ENCODE peak calls at places on chromosomes 6 and 20, in four cellular contexts. S is K562, H is GM12878, K is H1. Z is an unnamed sample.

GRCh38 chr20:34701405-34702085 is 2.6 kb upstream of the TP53INP2 start:
- DNase-seq in S (no peak), H (no peak), K (no peak), Z (no peak)

GRCh38 chr20:16864069-16864468 is 115.9 kb downstream of the OTOR start:
- DNase-seq in S (no peak), H (peak), K (no peak), Z (no peak)

GRCh38 chr6:132114201-132114860 is 163.2 kb upstream of the CCN2 start:
- DNase-seq in S (no peak), H (no peak), K (no peak), Z (no peak)

GRCh38 chr6:96917098-96917497 is 7.4 kb upstream of the KLHL32 start:
- DNase-seq in S (peak), H (no peak), K (no peak), Z (no peak)

GRCh38 chr6:155497273-155497672 is 41.6 kb upstream of the NOX3 start:
- DNase-seq in S (no peak), H (no peak), K (no peak), Z (no peak)

GRCh38 chr6:149446791-149447376 is 37.9 kb downstream of the ZC3H12D start:
- DNase-seq in S (no peak), H (no peak), K (no peak), Z (no peak)

GRCh38 chr20:50092436-50092835 is 20.5 kb downstream of the UBE2V1 start:
- DNase-seq in S (no peak), H (no peak), K (no peak), Z (no peak)

GRCh38 chr6:126055449-126055848 is 69.1 kb downstream of the TRMT11 start:
- DNase-seq in S (no peak), H (no peak), K (no peak), Z (no peak)

GRCh38 chr6:15974817-15975216 is 154.1 kb upstream of the MYLIP start:
- DNase-seq in S (no peak), H (no peak), K (no peak), Z (no peak)

GRCh38 chr6:23244300-23244699 is 674.9 kb downstream of the HDGFL1 start:
- DNase-seq in S (no peak), H (no peak), K (no peak), Z (no peak)

GRCh38 chr6:43740961-43741764 is 28.8 kb upstream of the VEGFA start:
- DNase-seq in S (no peak), H (no peak), K (no peak), Z (no peak)

GRCh38 chr6:4055420-4056041 is 23.4 kb downstream of the FAM217A start:
- DNase-seq in S (peak), H (no peak), K (no peak), Z (peak)

GRCh38 chr20:53872561-53873248 is 197.7 kb downstream of the BCAS1 start:
- DNase-seq in S (no peak), H (peak), K (no peak), Z (no peak)

GRCh38 chr20:49579874-49580817 is 12.2 kb upstream of the PTGIS start:
- DNase-seq in S (no peak), H (no peak), K (no peak), Z (no peak)

GRCh38 chr6:28161410-28162079 is 19.9 kb downstream of the ZKSCAN8 start:
- DNase-seq in S (peak), H (peak), K (peak), Z (no peak)

GRCh38 chr6:69416739-69417138 is 380.1 kb downstream of the LMBRD1 start:
- DNase-seq in S (no peak), H (no peak), K (no peak), Z (no peak)

GRCh38 chr6:14757014-14757413 is 488.9 kb upstream of the JARID2 start:
- DNase-seq in S (no peak), H (no peak), K (no peak), Z (no peak)

GRCh38 chr6:43759926-43760798 is 9.8 kb upstream of the VEGFA start:
- DNase-seq in S (no peak), H (no peak), K (no peak), Z (no peak)

GRCh38 chr6:44531447-44532015 is 144.0 kb downstream of the CDC5L start:
- DNase-seq in S (no peak), H (no peak), K (no peak), Z (no peak)

GRCh38 chr20:51700809-51701285 is 67.3 kb downstream of the ATP9A start:
- DNase-seq in S (peak), H (no peak), K (no peak), Z (peak)

GRCh38 chr6:147700436-147701209 is 192.1 kb downstream of the SAMD5 start:
- DNase-seq in S (no peak), H (no peak), K (no peak), Z (no peak)

GRCh38 chr6:14959324-14959885 is 286.5 kb upstream of the JARID2 start:
- DNase-seq in S (no peak), H (no peak), K (no peak), Z (no peak)

GRCh38 chr6:35496036-35496850 is 636 bp downstream of the TEAD3 start:
- DNase-seq in S (peak), H (no peak), K (no peak), Z (no peak)

GRCh38 chr20:17536944-17537444 is 5.8 kb upstream of the BFSP1 start:
- DNase-seq in S (peak), H (no peak), K (peak), Z (peak)

GRCh38 chr6:170057034-170057734 is 233.7 kb downstream of the DLL1 start:
- DNase-seq in S (no peak), H (no peak), K (peak), Z (no peak)

GRCh38 chr20:1802385-1803215 is 92.6 kb upstream of the SIRPA start:
- DNase-seq in S (peak), H (no peak), K (peak), Z (no peak)

GRCh38 chr20:1805161-1805581 is 90.0 kb upstream of the SIRPA start:
- DNase-seq in S (no peak), H (no peak), K (no peak), Z (no peak)

GRCh38 chr20:1804129-1804503 is 91.1 kb upstream of the SIRPA start:
- DNase-seq in S (no peak), H (no peak), K (no peak), Z (no peak)

GRCh38 chr20:1804554-1804956 is 90.7 kb upstream of the SIRPA start:
- DNase-seq in S (no peak), H (no peak), K (no peak), Z (no peak)

DNA sequence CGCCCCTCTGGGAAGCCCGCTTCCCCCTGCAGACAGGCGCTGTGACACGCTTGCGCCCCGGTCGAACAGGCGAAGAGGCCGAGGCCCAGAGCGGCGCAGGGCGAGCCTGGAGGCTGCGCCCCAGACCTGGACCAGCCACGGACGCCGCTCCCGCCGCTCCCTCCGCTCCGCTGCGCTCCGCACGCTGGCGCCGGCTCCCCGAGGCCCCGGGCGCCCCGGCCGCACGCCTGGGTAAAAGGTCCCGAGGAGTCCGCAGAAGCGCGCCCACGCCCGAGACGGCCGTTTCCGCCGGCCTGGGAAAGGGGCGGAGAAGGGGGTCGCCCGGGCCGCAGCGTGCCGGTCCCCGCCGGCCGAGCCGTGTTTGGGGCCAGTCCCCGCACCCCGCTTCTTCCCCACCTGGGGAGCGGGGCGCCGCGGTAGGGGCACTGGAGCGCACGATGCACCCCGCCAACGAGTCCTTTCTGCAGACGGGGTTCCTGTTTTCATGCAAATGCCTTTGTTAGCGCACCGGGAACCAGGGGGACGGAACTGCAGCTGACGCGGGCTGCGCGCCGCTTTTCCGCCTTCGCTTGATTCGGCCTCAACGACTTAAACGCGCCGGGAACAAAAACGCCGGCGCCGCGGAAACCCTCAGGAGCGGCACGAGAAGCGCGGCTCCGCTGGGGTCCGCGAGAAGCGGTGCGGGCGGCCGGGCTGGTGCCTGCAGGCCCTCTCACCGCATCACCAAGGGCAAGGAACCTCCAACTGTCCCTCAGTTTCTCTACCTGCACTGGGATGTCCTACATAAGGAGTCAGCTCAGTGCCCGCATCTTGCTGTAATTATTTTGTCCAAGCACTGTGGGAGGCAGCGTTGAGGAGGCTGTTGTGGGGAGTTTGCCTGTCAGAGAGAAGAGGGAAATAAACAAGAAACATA is 91.7 kb upstream of the SIRPA start:
- DNase-seq in S (no peak), H (no peak), K (peak), Z (no peak)
- TF ChIP-seq EGR1 in S (no peak), H (peak), K (no peak), Z (no peak)

GRCh38 chr6:17032595-17033591 is 69.0 kb upstream of the STMND1 start:
- DNase-seq in S (no peak), H (no peak), K (no peak), Z (no peak)
- TF ChIP-seq SIN3A in S (no peak), H (no peak), K (no peak), Z (no peak)

DNA sequence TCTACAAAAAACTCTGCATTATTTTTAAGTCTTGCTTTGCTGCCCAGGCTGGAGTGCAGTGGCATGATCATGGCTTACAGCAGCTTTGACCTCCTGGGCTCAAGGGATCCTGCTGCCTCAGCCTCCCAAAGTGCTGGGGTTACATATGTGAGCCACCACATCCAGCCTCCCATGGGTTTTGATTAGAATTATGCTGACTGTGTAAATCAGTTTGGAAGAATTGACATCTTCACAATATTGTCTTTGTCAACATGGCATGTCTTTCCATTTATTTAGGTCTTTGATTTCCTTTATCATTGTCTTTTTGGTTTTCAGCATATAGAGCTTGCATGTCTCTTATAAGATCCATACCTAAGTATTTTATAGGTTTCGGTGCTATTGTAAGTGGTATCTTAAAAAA is 13.2 kb upstream of the APCDD1L start:
- DNase-seq in S (no peak), H (no peak), K (no peak), Z (no peak)
- TF ChIP-seq EGR1 in S (no peak), H (no peak), K (no peak), Z (no peak)

DNA sequence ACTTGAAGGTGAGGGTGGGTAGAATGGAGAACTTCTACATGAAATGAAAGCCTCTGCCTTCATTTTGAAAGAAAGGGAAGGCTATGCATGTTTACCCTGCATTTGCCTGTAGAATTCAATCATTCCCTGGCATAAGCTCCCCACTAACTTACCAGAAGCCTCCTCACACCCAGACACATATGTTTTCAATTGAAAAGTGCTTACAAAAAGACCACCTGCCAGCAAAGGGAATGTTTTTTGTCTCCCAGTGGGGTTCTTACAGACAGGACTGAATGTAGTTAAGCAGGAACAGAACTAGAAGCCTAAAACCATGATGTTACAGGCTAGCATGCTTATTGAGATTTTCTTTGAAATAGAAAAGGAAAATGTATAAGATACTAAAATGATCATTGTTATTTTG is 392.1 kb upstream of the HSF2 start:
- DNase-seq in S (no peak), H (no peak), K (no peak), Z (no peak)
- TF ChIP-seq SIN3A in S (no peak), H (no peak), K (no peak), Z (no peak)

DNA sequence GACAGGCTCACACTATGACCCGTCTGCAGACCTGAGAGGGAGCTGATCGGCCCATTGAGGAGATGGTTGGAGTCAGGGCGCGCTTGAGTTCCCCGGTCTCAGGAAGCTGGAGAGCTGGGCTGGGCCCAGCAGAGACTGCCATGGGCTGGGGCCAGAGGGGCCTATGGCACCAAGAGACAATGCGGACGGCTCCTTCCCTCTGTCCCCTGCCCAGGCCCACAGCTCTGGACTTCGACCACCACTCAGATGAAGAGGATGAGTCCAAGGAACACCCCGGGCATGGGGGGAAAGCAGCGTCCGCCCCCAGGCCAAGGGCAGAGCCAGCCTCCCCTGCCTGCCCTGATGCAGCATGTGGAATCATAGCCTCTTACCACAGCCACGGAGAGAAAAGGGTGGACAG is 40.2 kb upstream of the PHACTR3 start:
- DNase-seq in S (no peak), H (no peak), K (no peak), Z (no peak)
- TF ChIP-seq EGR1 in S (no peak), H (no peak), K (no peak), Z (no peak)

GRCh38 chr6:21924002-21924401 is 330.5 kb downstream of the SOX4 start:
- DNase-seq in S (no peak), H (no peak), K (no peak), Z (no peak)
- TF ChIP-seq SIN3A in S (no peak), H (no peak), K (no peak), Z (no peak)